ENCODE peak calls at places on chromosomes 13 and 19, in seven cellular contexts. One of them, this sample, is unnamed.

GRCh38 chr19:15644816-15645215 is 4.1 kb downstream of the CYP4F3 start:
- DNase-seq in putamen: no peak
- DNase-seq in HCEC 1CT: no peak
- DNase-seq in WTC11: no peak
- DNase-seq in central memory CD4-positive, alpha-beta T cell: no peak
- DNase-seq in NCI-H1930: no peak
- DNase-seq in tibial nerve: no peak
- DNase-seq in this sample: no peak

GRCh38 chr13:59176775-59177174 is 987.0 kb downstream of the DIAPH3 start:
- DNase-seq in putamen: no peak
- DNase-seq in NCI-H1930: no peak
- DNase-seq in WTC11: no peak
- DNase-seq in HCEC 1CT: no peak
- DNase-seq in tibial nerve: no peak
- DNase-seq in central memory CD4-positive, alpha-beta T cell: no peak
- DNase-seq in this sample: no peak

GRCh38 chr19:1098177-1099051 is 3.2 kb upstream of the POLR2E start:
- DNase-seq in putamen: no peak
- DNase-seq in WTC11: no peak
- DNase-seq in tibial nerve: no peak
- DNase-seq in central memory CD4-positive, alpha-beta T cell: no peak
- DNase-seq in HCEC 1CT: no peak
- DNase-seq in NCI-H1930: no peak
- DNase-seq in this sample: no peak

GRCh38 chr19:6264077-6264445 is 15.7 kb downstream of the MLLT1 start:
- DNase-seq in tibial nerve: no peak
- DNase-seq in NCI-H1930: no peak
- DNase-seq in putamen: no peak
- DNase-seq in WTC11: no peak
- DNase-seq in HCEC 1CT: no peak
- DNase-seq in central memory CD4-positive, alpha-beta T cell: no peak
- DNase-seq in this sample: no peak

GRCh38 chr19:45191324-45191845 is 12.8 kb downstream of the BLOC1S3 start:
- DNase-seq in putamen: no peak
- DNase-seq in WTC11: no peak
- DNase-seq in NCI-H1930: no peak
- DNase-seq in tibial nerve: no peak
- DNase-seq in HCEC 1CT: no peak
- DNase-seq in central memory CD4-positive, alpha-beta T cell: no peak
- DNase-seq in this sample: no peak

GRCh38 chr13:111401755-111402154 is 81.3 kb downstream of the TEX29 start:
- DNase-seq in WTC11: no peak
- DNase-seq in putamen: no peak
- DNase-seq in NCI-H1930: no peak
- DNase-seq in tibial nerve: no peak
- DNase-seq in central memory CD4-positive, alpha-beta T cell: no peak
- DNase-seq in HCEC 1CT: no peak
- DNase-seq in this sample: no peak

GRCh38 chr19:10551698-10552301 is 8.1 kb downstream of the ATG4D start:
- DNase-seq in NCI-H1930: no peak
- DNase-seq in tibial nerve: no peak
- DNase-seq in central memory CD4-positive, alpha-beta T cell: no peak
- DNase-seq in HCEC 1CT: peak; percentile 40
- DNase-seq in putamen: no peak
- DNase-seq in WTC11: peak; percentile 41
- DNase-seq in this sample: peak; percentile 55

GRCh38 chr13:43979492-43979891 is 99.8 kb downstream of the LACC1 start:
- DNase-seq in WTC11: no peak
- DNase-seq in tibial nerve: no peak
- DNase-seq in NCI-H1930: no peak
- DNase-seq in putamen: no peak
- DNase-seq in central memory CD4-positive, alpha-beta T cell: no peak
- DNase-seq in HCEC 1CT: no peak
- DNase-seq in this sample: no peak

GRCh38 chr13:49895826-49896225 is 40.3 kb downstream of the SPRYD7 start:
- DNase-seq in putamen: no peak
- DNase-seq in HCEC 1CT: no peak
- DNase-seq in NCI-H1930: no peak
- DNase-seq in tibial nerve: no peak
- DNase-seq in WTC11: no peak
- DNase-seq in central memory CD4-positive, alpha-beta T cell: no peak
- DNase-seq in this sample: no peak

GRCh38 chr19:38851622-38852230 is 1.9 kb upstream of the HNRNPL start:
- DNase-seq in putamen: peak; percentile 92
- DNase-seq in central memory CD4-positive, alpha-beta T cell: peak; percentile 88
- DNase-seq in WTC11: peak; percentile 91
- DNase-seq in tibial nerve: peak; percentile 93
- DNase-seq in NCI-H1930: peak; percentile 94
- DNase-seq in HCEC 1CT: peak; percentile 90
- DNase-seq in this sample: peak; percentile 89

GRCh38 chr13:20272571-20273171 is 40.6 kb upstream of the GJB6 start:
- DNase-seq in NCI-H1930: no peak
- DNase-seq in central memory CD4-positive, alpha-beta T cell: no peak
- DNase-seq in WTC11: no peak
- DNase-seq in HCEC 1CT: no peak
- DNase-seq in tibial nerve: no peak
- DNase-seq in putamen: no peak
- DNase-seq in this sample: no peak

GRCh38 chr13:100275746-100276145 is 186.9 kb downstream of the PCCA start:
- DNase-seq in tibial nerve: no peak
- DNase-seq in putamen: no peak
- DNase-seq in NCI-H1930: no peak
- DNase-seq in HCEC 1CT: no peak
- DNase-seq in central memory CD4-positive, alpha-beta T cell: no peak
- DNase-seq in WTC11: no peak
- DNase-seq in this sample: no peak

GRCh38 chr19:50658438-50659317 is 9.4 kb downstream of the C19orf81 start:
- DNase-seq in NCI-H1930: peak; percentile 99
- DNase-seq in HCEC 1CT: no peak
- DNase-seq in WTC11: peak; percentile 95
- DNase-seq in tibial nerve: no peak
- DNase-seq in putamen: peak; percentile 86
- DNase-seq in central memory CD4-positive, alpha-beta T cell: no peak
- DNase-seq in this sample: peak; percentile 49

GRCh38 chr19:16027528-16027927 is 48.8 kb upstream of the TPM4 start:
- DNase-seq in central memory CD4-positive, alpha-beta T cell: no peak
- DNase-seq in tibial nerve: no peak
- DNase-seq in NCI-H1930: no peak
- DNase-seq in putamen: no peak
- DNase-seq in WTC11: no peak
- DNase-seq in HCEC 1CT: no peak
- DNase-seq in this sample: no peak

GRCh38 chr19:8487137-8487851 is 15.1 kb downstream of the PRAM1 start:
- DNase-seq in central memory CD4-positive, alpha-beta T cell: peak; percentile 68
- DNase-seq in putamen: no peak
- DNase-seq in tibial nerve: no peak
- DNase-seq in WTC11: no peak
- DNase-seq in NCI-H1930: no peak
- DNase-seq in HCEC 1CT: no peak
- DNase-seq in this sample: peak; percentile 83

GRCh38 chr13:30690282-30691188 is 44.8 kb upstream of the ALOX5AP start:
- DNase-seq in tibial nerve: peak; percentile 59
- DNase-seq in putamen: no peak
- DNase-seq in HCEC 1CT: peak; percentile 97
- DNase-seq in NCI-H1930: no peak
- DNase-seq in central memory CD4-positive, alpha-beta T cell: peak; percentile 16
- DNase-seq in WTC11: no peak
- DNase-seq in this sample: no peak

GRCh38 chr13:102702965-102703720 is 8.3 kb upstream of the METTL21C start:
- DNase-seq in NCI-H1930: no peak
- DNase-seq in central memory CD4-positive, alpha-beta T cell: no peak
- DNase-seq in WTC11: no peak
- DNase-seq in HCEC 1CT: no peak
- DNase-seq in tibial nerve: no peak
- DNase-seq in putamen: no peak
- DNase-seq in this sample: no peak

GRCh38 chr13:20776751-20777150 is 3.0 kb upstream of the EEF1AKMT1 start:
- DNase-seq in tibial nerve: no peak
- DNase-seq in WTC11: no peak
- DNase-seq in NCI-H1930: no peak
- DNase-seq in putamen: no peak
- DNase-seq in central memory CD4-positive, alpha-beta T cell: no peak
- DNase-seq in HCEC 1CT: no peak
- DNase-seq in this sample: no peak

GRCh38 chr19:35136977-35137702 is 1.5 kb upstream of the FXYD1 start:
- DNase-seq in HCEC 1CT: no peak
- DNase-seq in central memory CD4-positive, alpha-beta T cell: no peak
- DNase-seq in putamen: no peak
- DNase-seq in NCI-H1930: no peak
- DNase-seq in tibial nerve: no peak
- DNase-seq in WTC11: no peak
- DNase-seq in this sample: no peak

GRCh38 chr13:23736541-23736940 is 152.7 kb downstream of the MIPEP start:
- DNase-seq in WTC11: no peak
- DNase-seq in NCI-H1930: no peak
- DNase-seq in central memory CD4-positive, alpha-beta T cell: no peak
- DNase-seq in HCEC 1CT: no peak
- DNase-seq in putamen: no peak
- DNase-seq in tibial nerve: no peak
- DNase-seq in this sample: no peak

GRCh38 chr13:76874466-76874865 is 11.7 kb downstream of the KCTD12 start:
- DNase-seq in central memory CD4-positive, alpha-beta T cell: no peak
- DNase-seq in WTC11: no peak
- DNase-seq in NCI-H1930: no peak
- DNase-seq in putamen: no peak
- DNase-seq in HCEC 1CT: no peak
- DNase-seq in tibial nerve: no peak
- DNase-seq in this sample: no peak

GRCh38 chr13:90800082-90800746 is 547.3 kb upstream of the MIR17HG start:
- DNase-seq in central memory CD4-positive, alpha-beta T cell: no peak
- DNase-seq in putamen: peak; percentile 44
- DNase-seq in NCI-H1930: no peak
- DNase-seq in HCEC 1CT: no peak
- DNase-seq in tibial nerve: peak; percentile 49
- DNase-seq in WTC11: no peak
- DNase-seq in this sample: no peak

GRCh38 chr19:15154002-15154612 is 46.7 kb downstream of the NOTCH3 start:
- DNase-seq in HCEC 1CT: peak; percentile 18
- DNase-seq in putamen: no peak
- DNase-seq in tibial nerve: no peak
- DNase-seq in NCI-H1930: peak; percentile 2
- DNase-seq in WTC11: peak; percentile 82
- DNase-seq in central memory CD4-positive, alpha-beta T cell: no peak
- DNase-seq in this sample: no peak

GRCh38 chr13:25375727-25376358 is 4.1 kb downstream of the ATP8A2 start:
- DNase-seq in WTC11: peak; percentile 36
- DNase-seq in HCEC 1CT: peak; percentile 18
- DNase-seq in NCI-H1930: peak; percentile 63
- DNase-seq in tibial nerve: no peak
- DNase-seq in putamen: no peak
- DNase-seq in central memory CD4-positive, alpha-beta T cell: peak; percentile 13
- DNase-seq in this sample: peak; percentile 4

GRCh38 chr13:91351980-91352379 is 4.5 kb downstream of the MIR17HG start:
- DNase-seq in WTC11: no peak
- DNase-seq in central memory CD4-positive, alpha-beta T cell: no peak
- DNase-seq in putamen: no peak
- DNase-seq in NCI-H1930: no peak
- DNase-seq in HCEC 1CT: no peak
- DNase-seq in tibial nerve: no peak
- DNase-seq in this sample: no peak

GRCh38 chr19:48836089-48837017 is at the start of gene HSD17B14:
- DNase-seq in WTC11: peak; percentile 79
- DNase-seq in putamen: no peak
- DNase-seq in HCEC 1CT: peak; percentile 18
- DNase-seq in tibial nerve: no peak
- DNase-seq in central memory CD4-positive, alpha-beta T cell: no peak
- DNase-seq in NCI-H1930: peak; percentile 68
- DNase-seq in this sample: no peak

This sample was measured in CD8-positive, alpha-beta T cell.